ENCODE peak calls at places on chromosome 17, in nine cellular contexts. P is hepatocyte, D is HAP-1, K is neuronal stem cell, H is cardiac muscle cell, Q is SK-N-SH, Y is neural progenitor cell, X is dorsolateral prefrontal cortex, C is brain microvascular endothelial cell. G is an unnamed sample. For H3K27me3, the result is how much of the 10 kb centered on the place peaks cover.

GRCh38 chr17:81667754-81668153 is 1.2 kb downstream of the CCDC137 start:
- DNase-seq in P (no peak), D (no peak), K (no peak), H (no peak), Q (peak), Y (peak), X (no peak), C (no peak), G (no peak)

GRCh38 chr17:43839670-43840101 is 6.7 kb upstream of the MPP3 start:
- DNase-seq in P (no peak), D (no peak), K (no peak), H (no peak), Q (no peak), Y (no peak), X (no peak), C (no peak), G (no peak)

GRCh38 chr17:56939869-56940484 is 20.9 kb downstream of the COIL start:
- DNase-seq in P (peak), D (peak), K (peak), H (peak), Q (peak), Y (peak), X (no peak), C (no peak), G (no peak)

GRCh38 chr17:57329380-57330214 is 73.3 kb downstream of the MSI2 start:
- DNase-seq in P (no peak), D (no peak), K (no peak), H (no peak), Q (no peak), Y (no peak), X (no peak), C (no peak), G (peak)

GRCh38 chr17:67239597-67239996 is 5.4 kb downstream of the HELZ start:
- DNase-seq in P (peak), D (no peak), K (no peak), H (peak), Q (no peak), Y (no peak), X (no peak), C (peak), G (peak)

GRCh38 chr17:72683506-72684404 is 408.7 kb downstream of the SLC39A11 start:
- DNase-seq in P (peak), D (no peak), K (no peak), H (peak), Q (no peak), Y (no peak), X (no peak), C (peak), G (peak)

GRCh38 chr17:81556863-81557262 is 4.7 kb upstream of the FAAP100 start:
- DNase-seq in P (no peak), D (no peak), K (no peak), H (no peak), Q (no peak), Y (no peak), X (no peak), C (no peak), G (no peak)

GRCh38 chr17:65362826-65363225 is 198.6 kb downstream of the AXIN2 start:
- DNase-seq in P (no peak), D (no peak), K (no peak), H (no peak), Q (no peak), Y (no peak), X (no peak), C (no peak), G (peak)

GRCh38 chr17:55601874-55602364 is 90.7 kb upstream of the SMIM36 start:
- DNase-seq in P (peak), D (peak), K (peak), H (peak), Q (peak), Y (peak), X (no peak), C (peak), G (peak)

GRCh38 chr17:33896309-33896708 is 358.8 kb upstream of the CCL2 start:
- DNase-seq in P (no peak), D (no peak), K (no peak), H (no peak), Q (no peak), Y (no peak), X (no peak), C (no peak), G (no peak)

GRCh38 chr17:66636111-66636510 is 198.8 kb upstream of the CACNG5 start:
- DNase-seq in P (no peak), D (no peak), K (no peak), H (peak), Q (no peak), Y (no peak), X (no peak), C (peak), G (no peak)

GRCh38 chr17:76528156-76528527 is 9.4 kb downstream of the CYGB start:
- DNase-seq in P (no peak), D (no peak), K (no peak), H (no peak), Q (peak), Y (no peak), X (no peak), C (no peak), G (peak)

GRCh38 chr17:75406222-75406615 is 741 bp upstream of the GRB2 start:
- DNase-seq in P (no peak), D (no peak), K (no peak), H (peak), Q (peak), Y (peak), X (no peak), C (no peak), G (peak)

GRCh38 chr17:54992797-54993639 is 24.5 kb downstream of the STXBP4 start:
- DNase-seq in P (peak), D (peak), K (peak), H (peak), Q (peak), Y (peak), X (no peak), C (no peak), G (no peak)

GRCh38 chr17:28963841-28964240 is 12.5 kb upstream of the PHF12 start:
- DNase-seq in P (no peak), D (no peak), K (no peak), H (no peak), Q (peak), Y (no peak), X (peak), C (no peak), G (no peak)

GRCh38 chr17:60426596-60426995 is 4.3 kb downstream of the CHCT1 start:
- DNase-seq in P (no peak), D (no peak), K (no peak), H (no peak), Q (no peak), Y (no peak), X (no peak), C (no peak), G (no peak)

GRCh38 chr17:13222931-13223330 is 205.1 kb upstream of the ELAC2 start:
- DNase-seq in P (no peak), D (no peak), K (no peak), H (no peak), Q (no peak), Y (no peak), X (no peak), C (no peak), G (no peak)

GRCh38 chr17:13228711-13229110 is 210.9 kb upstream of the ELAC2 start:
- DNase-seq in P (no peak), D (no peak), K (no peak), H (no peak), Q (no peak), Y (no peak), X (no peak), C (no peak), G (no peak)

GRCh38 chr17:13230350-13230900 is 212.6 kb upstream of the ELAC2 start:
- DNase-seq in P (no peak), D (no peak), K (no peak), H (no peak), Q (no peak), Y (no peak), X (no peak), C (no peak), G (no peak)

GRCh38 chr17:13230908-13231307 is 213.1 kb upstream of the ELAC2 start:
- DNase-seq in P (no peak), D (no peak), K (no peak), H (no peak), Q (no peak), Y (no peak), X (no peak), C (no peak), G (no peak)

DNA sequence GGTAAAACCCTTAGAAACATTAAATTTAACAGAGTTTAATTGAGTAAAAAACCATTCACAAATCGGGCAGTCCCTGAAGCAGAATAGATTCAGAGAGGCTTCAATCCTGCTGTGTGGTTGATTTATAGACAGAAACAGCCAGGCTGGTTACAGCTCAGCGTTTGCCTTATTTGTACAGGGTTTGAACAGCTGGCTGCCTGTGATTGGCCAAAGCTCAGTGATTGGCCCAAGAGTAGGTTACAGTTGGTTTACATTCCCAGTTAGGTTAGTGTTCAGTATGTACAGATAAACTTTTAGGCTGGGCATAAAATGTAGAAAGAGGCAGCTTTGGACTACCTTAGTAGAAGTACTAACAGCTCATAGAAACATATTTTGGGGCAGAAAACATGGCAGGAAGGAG is 210.4 kb upstream of the ELAC2 start:
- DNase-seq in P (no peak), D (no peak), K (no peak), H (no peak), Q (no peak), Y (no peak), X (no peak), C (no peak), G (no peak)
- H3K27me3 ChIP-seq in P (under half), D (under half), K (under half), H (under half), Q (under half), Y (under half), X (under half), C (under half), G (under half)

DNA sequence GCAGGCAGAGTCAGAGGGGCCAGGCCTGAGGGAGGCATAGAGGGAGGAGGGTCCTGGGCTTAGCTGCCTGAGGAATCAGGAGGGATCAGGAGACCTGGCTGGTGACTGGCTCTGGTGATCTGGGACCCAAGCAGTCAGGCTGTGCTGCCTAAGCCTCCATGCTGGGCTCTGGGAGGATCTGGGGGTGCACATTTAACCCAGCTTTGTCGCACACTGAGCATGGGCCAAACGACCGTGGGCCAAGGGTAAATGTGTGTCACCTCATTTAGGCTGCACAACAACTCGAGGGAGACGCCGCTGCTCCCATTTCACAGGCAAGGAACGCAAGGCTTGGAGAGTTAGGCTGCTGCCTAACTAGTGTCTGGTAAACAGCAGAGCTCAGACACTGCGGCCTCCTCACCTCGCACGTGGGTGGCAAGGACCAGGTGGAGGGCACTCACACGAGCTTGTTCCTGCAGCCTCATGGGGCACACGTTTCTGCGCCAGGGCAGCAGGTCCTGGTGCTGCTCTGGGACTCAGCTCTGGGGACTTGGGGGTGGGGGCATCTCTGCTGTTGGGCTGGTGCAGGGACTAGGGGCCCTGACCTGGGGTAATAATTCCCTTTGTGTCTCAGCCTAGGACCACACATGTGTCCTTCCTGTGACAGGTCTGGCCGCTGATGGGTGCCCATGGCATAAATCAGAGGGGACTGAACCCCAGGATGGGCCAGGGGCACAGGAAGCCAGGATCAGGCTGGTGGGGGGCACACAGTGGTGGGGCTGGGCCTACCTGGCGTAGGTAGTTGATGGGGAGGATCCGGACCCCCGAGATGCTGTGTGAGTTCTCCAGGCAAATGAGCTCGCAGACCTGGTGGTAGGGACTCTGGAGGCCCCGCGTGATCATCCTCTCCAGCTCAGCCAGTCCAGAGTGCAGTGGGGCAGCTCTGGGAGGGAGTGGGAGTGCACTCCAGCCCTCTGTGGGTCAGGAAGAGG is 18.7 kb downstream of the TMEM235 start:
- DNase-seq in P (no peak), D (no peak), K (no peak), H (no peak), Q (no peak), Y (no peak), X (no peak), C (no peak), G (no peak)
- H3K4me3 ChIP-seq in P (no peak), D (no peak), K (peak), H (no peak), Q (peak), Y (no peak), X (peak), C (no peak), G (no peak)

GRCh38 chr17:45093444-45094110 is 32.5 kb downstream of the NMT1 start:
- DNase-seq in P (no peak), D (no peak), K (no peak), H (peak), Q (no peak), Y (no peak), X (no peak), C (no peak), G (no peak)
- H3K27me3 ChIP-seq in P (under half), D (under half), K (under half), H (under half), Q (under half), Y (under half), X (under half), C (under half), G (under half)

GRCh38 chr17:46818319-46818928 is at the start of gene WNT3:
- DNase-seq in P (no peak), D (no peak), K (no peak), H (no peak), Q (peak), Y (peak), X (peak), C (no peak), G (no peak)

GRCh38 chr17:46817901-46818209 is 637 bp downstream of the WNT3 start:
- DNase-seq in P (no peak), D (no peak), K (no peak), H (no peak), Q (no peak), Y (no peak), X (no peak), C (no peak), G (no peak)

GRCh38 chr17:46819906-46820351 is 1.4 kb upstream of the WNT3 start:
- DNase-seq in P (no peak), D (no peak), K (no peak), H (no peak), Q (no peak), Y (peak), X (no peak), C (no peak), G (no peak)

GRCh38 chr17:46820592-46821450 is 2.3 kb upstream of the WNT3 start:
- DNase-seq in P (no peak), D (no peak), K (no peak), H (no peak), Q (no peak), Y (no peak), X (no peak), C (no peak), G (no peak)

GRCh38 chr17:46818929-46819859 is 702 bp upstream of the WNT3 start:
- DNase-seq in P (no peak), D (no peak), K (peak), H (no peak), Q (peak), Y (peak), X (no peak), C (no peak), G (no peak)
- H3K4me3 ChIP-seq in P (peak), D (no peak), K (peak), H (peak), Q (peak), Y (peak), X (peak), C (peak), G (no peak)

GRCh38 chr17:61454095-61454931 is 2.1 kb downstream of the TBX4 start:
- DNase-seq in P (no peak), D (no peak), K (no peak), H (no peak), Q (no peak), Y (peak), X (no peak), C (no peak), G (peak)
- H3K27me3 ChIP-seq in P (under half), D (under half), K (half or more), H (half or more), Q (under half), Y (half or more), X (half or more), C (half or more), G (under half)

GRCh38 chr17:77834170-77835115 is 124.1 kb upstream of the TNRC6C start:
- DNase-seq in P (peak), D (no peak), K (no peak), H (peak), Q (peak), Y (peak), X (peak), C (peak), G (peak)
- H3K4me3 ChIP-seq in P (no peak), D (no peak), K (no peak), H (no peak), Q (no peak), Y (no peak), X (no peak), C (no peak), G (no peak)

G was measured in SJSA1.